ENCODE peak calls at places on chromosome 10, in ten cellular contexts. I, P, S, F, E, Z, M, H, K and C are unnamed samples.

GRCh38 chr10:118966131-118967125 is 63.1 kb upstream of the NANOS1 start:
- DNase-seq in P (no peak), M (no peak), Z (no peak), K (no peak), E (no peak), F (no peak), I (no peak), S (no peak), H (no peak), C (no peak)

GRCh38 chr10:5466451-5466996 is 32.8 kb downstream of the CALML5 start:
- DNase-seq in Z (no peak), F (no peak), K (peak), H (no peak), P (peak), S (no peak), I (no peak), E (no peak), M (no peak), C (peak)

GRCh38 chr10:78844956-78845355 is 223.8 kb upstream of the ZMIZ1 start:
- DNase-seq in M (no peak), H (peak), K (no peak), Z (no peak), I (no peak), F (no peak), P (no peak), E (no peak), S (no peak), C (no peak)

GRCh38 chr10:77392236-77392721 is 245.3 kb downstream of the KCNMA1 start:
- DNase-seq in Z (no peak), K (peak), P (no peak), S (no peak), E (no peak), H (no peak), I (no peak), M (no peak), F (no peak), C (no peak)

GRCh38 chr10:31126593-31126992 is 94.9 kb upstream of the ZNF438 start:
- DNase-seq in M (no peak), S (no peak), P (no peak), Z (no peak), I (no peak), H (no peak), F (no peak), K (no peak), E (no peak), C (no peak)

GRCh38 chr10:80452069-80452468 is 2.0 kb upstream of the TSPAN14 start:
- DNase-seq in K (no peak), E (no peak), H (no peak), S (no peak), F (no peak), P (no peak), Z (no peak), M (no peak), I (no peak), C (no peak)

GRCh38 chr10:106771132-106771531 is 393.4 kb downstream of the SORCS1 start:
- DNase-seq in P (no peak), K (no peak), E (no peak), F (no peak), S (no peak), I (no peak), M (no peak), Z (no peak), H (no peak), C (no peak)

GRCh38 chr10:70656489-70656888 is 15.8 kb upstream of the ADAMTS14 start:
- DNase-seq in K (peak), P (no peak), H (no peak), M (no peak), F (peak), S (no peak), Z (no peak), E (peak), I (no peak), C (no peak)

GRCh38 chr10:58746470-58747185 is 234.0 kb downstream of the BICC1 start:
- DNase-seq in M (no peak), Z (no peak), S (no peak), E (no peak), P (no peak), I (no peak), K (no peak), F (no peak), H (no peak), C (no peak)

GRCh38 chr10:22229756-22230330 is 12.0 kb upstream of the EBLN1 start:
- DNase-seq in I (no peak), Z (no peak), F (no peak), K (no peak), E (no peak), S (no peak), M (no peak), P (no peak), H (no peak), C (no peak)

GRCh38 chr10:73905256-73906018 is 5.5 kb upstream of the PLAU start:
- DNase-seq in S (no peak), P (no peak), M (no peak), I (no peak), K (no peak), E (no peak), Z (no peak), F (no peak), H (no peak), C (no peak)

GRCh38 chr10:18449631-18450030 is 201.8 kb downstream of the NSUN6 start:
- DNase-seq in S (no peak), E (no peak), Z (no peak), F (no peak), M (no peak), K (no peak), I (no peak), P (no peak), H (no peak), C (no peak)

GRCh38 chr10:34739915-34740314 is 75.2 kb downstream of the PARD3 start:
- DNase-seq in H (peak), M (peak), F (no peak), P (peak), Z (no peak), E (no peak), K (peak), S (peak), I (no peak), C (peak)

GRCh38 chr10:79022565-79023488 is 45.9 kb upstream of the ZMIZ1 start:
- DNase-seq in K (no peak), H (peak), F (peak), I (no peak), P (no peak), Z (no peak), E (no peak), M (no peak), S (no peak), C (no peak)

GRCh38 chr10:1208376-1209311 is 152.5 kb downstream of the WDR37 start:
- DNase-seq in M (no peak), H (no peak), F (no peak), K (no peak), E (no peak), S (no peak), P (no peak), Z (no peak), I (no peak), C (no peak)

GRCh38 chr10:132459252-132460028 is 62.4 kb downstream of the PWWP2B start:
- DNase-seq in E (no peak), S (no peak), H (no peak), K (no peak), I (no peak), P (no peak), Z (no peak), F (no peak), M (no peak), C (no peak)

GRCh38 chr10:5775705-5776104 is 37.5 kb downstream of the GDI2 start:
- DNase-seq in H (no peak), K (no peak), P (no peak), S (no peak), I (peak), F (peak), E (peak), Z (peak), M (no peak), C (no peak)

GRCh38 chr10:48232717-48233447 is 41.6 kb downstream of the FRMPD2 start:
- DNase-seq in M (no peak), F (no peak), E (no peak), H (no peak), I (no peak), P (no peak), Z (no peak), K (no peak), S (no peak), C (no peak)

GRCh38 chr10:75773139-75773801 is 341.8 kb downstream of the LRMDA start:
- DNase-seq in P (no peak), F (no peak), S (no peak), M (no peak), K (no peak), E (no peak), H (no peak), I (no peak), Z (no peak), C (no peak)

GRCh38 chr10:100827819-100828743 is 82.7 kb downstream of the PAX2 start:
- DNase-seq in M (peak), K (peak), E (no peak), I (peak), P (peak), Z (no peak), S (peak), H (no peak), F (peak), C (peak)

GRCh38 chr10:101558206-101558605 is 29.9 kb downstream of the POLL start:
- DNase-seq in Z (no peak), M (no peak), K (no peak), S (no peak), P (no peak), E (no peak), F (no peak), I (no peak), H (no peak), C (no peak)

GRCh38 chr10:49474901-49475300 is 64.0 kb downstream of the ERCC6 start:
- DNase-seq in Z (no peak), M (no peak), K (no peak), H (no peak), S (no peak), F (no peak), P (no peak), E (no peak), I (no peak), C (no peak)

GRCh38 chr10:97901381-97901780 is 51.7 kb downstream of the GOLGA7B start:
- DNase-seq in F (no peak), P (no peak), Z (no peak), S (no peak), I (no peak), E (no peak), H (no peak), K (no peak), M (no peak), C (no peak)

GRCh38 chr10:12207114-12207513 is 11.1 kb downstream of the CDC123 start:
- DNase-seq in S (no peak), H (no peak), F (no peak), P (no peak), I (no peak), K (no peak), Z (no peak), E (no peak), M (no peak), C (no peak)

GRCh38 chr10:132204781-132205473 is 18.2 kb downstream of the DPYSL4 start:
- DNase-seq in P (no peak), F (no peak), K (no peak), E (no peak), S (no peak), Z (no peak), I (no peak), H (no peak), M (no peak), C (peak)

GRCh38 chr10:114301177-114301576 is 62.1 kb downstream of the VWA2 start:
- DNase-seq in I (no peak), M (no peak), F (no peak), P (no peak), E (no peak), S (no peak), K (peak), Z (no peak), H (no peak), C (no peak)

GRCh38 chr10:79026806-79027146 is 42.0 kb upstream of the ZMIZ1 start:
- DNase-seq in F (no peak), S (no peak), M (no peak), Z (no peak), K (no peak), E (no peak), I (peak), P (no peak), H (no peak), C (no peak)

GRCh38 chr10:32182476-32182875 is 126.3 kb upstream of the KIF5B start:
- DNase-seq in P (no peak), Z (no peak), F (no peak), E (no peak), S (no peak), K (no peak), H (no peak), M (no peak), I (no peak), C (no peak)

GRCh38 chr10:119197921-119198320 is 9.4 kb upstream of the GRK5 start:
- DNase-seq in I (no peak), M (no peak), H (no peak), F (no peak), S (no peak), E (no peak), Z (no peak), K (no peak), P (no peak), C (no peak)

GRCh38 chr10:90985301-90985700 is 64.4 kb upstream of the ANKRD1 start:
- DNase-seq in F (no peak), P (no peak), K (no peak), E (no peak), I (no peak), M (no peak), S (no peak), Z (no peak), H (no peak), C (no peak)

GRCh38 chr10:227014-227413 is 91.8 kb downstream of the ZMYND11 start:
- DNase-seq in F (no peak), E (no peak), H (no peak), K (no peak), P (no peak), Z (no peak), I (no peak), M (no peak), S (no peak), C (no peak)